ENCODE peak calls at places on chromosomes 11 and 22, in four cellular contexts. One of them, this sample, is unnamed.

GRCh38 chr11:69100454-69101099 is 51.8 kb downstream of the TPCN2 start:
- DNase-seq in GM12878: no peak
- DNase-seq in HepG2: no peak
- DNase-seq in H1: no peak
- DNase-seq in this sample: no peak

GRCh38 chr22:37965940-37966664 is 12.6 kb downstream of the POLR2F start:
- DNase-seq in GM12878: no peak
- DNase-seq in H1: no peak
- DNase-seq in HepG2: peak
- DNase-seq in this sample: no peak

GRCh38 chr11:129508163-129508562 is 132.5 kb downstream of the BARX2 start:
- DNase-seq in GM12878: no peak
- DNase-seq in HepG2: no peak
- DNase-seq in H1: no peak
- DNase-seq in this sample: no peak

GRCh38 chr22:36301851-36302250 is 48.9 kb downstream of the APOL1 start:
- DNase-seq in H1: no peak
- DNase-seq in GM12878: no peak
- DNase-seq in HepG2: no peak
- DNase-seq in this sample: no peak

GRCh38 chr11:32586576-32587190 is 3.1 kb downstream of the EIF3M start:
- DNase-seq in GM12878: no peak
- DNase-seq in H1: no peak
- DNase-seq in HepG2: peak
- DNase-seq in this sample: no peak

GRCh38 chr11:9276571-9276970 is 11.4 kb upstream of the DENND5A start:
- DNase-seq in GM12878: no peak
- DNase-seq in H1: no peak
- DNase-seq in HepG2: no peak
- DNase-seq in this sample: no peak

GRCh38 chr11:102780491-102780918 is at the start of gene MMP10:
- DNase-seq in H1: no peak
- DNase-seq in GM12878: no peak
- DNase-seq in HepG2: peak
- DNase-seq in this sample: peak

GRCh38 chr22:40400173-40400572 is 29.8 kb downstream of the SGSM3 start:
- DNase-seq in HepG2: no peak
- DNase-seq in H1: no peak
- DNase-seq in GM12878: peak
- DNase-seq in this sample: no peak

GRCh38 chr11:76415073-76415472 is 29.7 kb upstream of the EMSY start:
- DNase-seq in GM12878: no peak
- DNase-seq in HepG2: no peak
- DNase-seq in H1: peak
- DNase-seq in this sample: no peak

GRCh38 chr11:61011239-61011870 is 39.9 kb downstream of the CD6 start:
- DNase-seq in GM12878: no peak
- DNase-seq in H1: no peak
- DNase-seq in HepG2: no peak
- DNase-seq in this sample: no peak
- TF ChIP-seq SUZ12 in GM12878: no peak
- TF ChIP-seq SUZ12 in H1: no peak
- TF ChIP-seq SUZ12 in HepG2: no peak
- TF ChIP-seq SUZ12 in this sample: no peak

GRCh38 chr11:34614334-34615113 is 6.4 kb upstream of the EHF start:
- DNase-seq in HepG2: no peak
- DNase-seq in GM12878: no peak
- DNase-seq in H1: no peak
- DNase-seq in this sample: no peak
- TF ChIP-seq YY1 in HepG2: no peak
- TF ChIP-seq YY1 in GM12878: no peak
- TF ChIP-seq YY1 in H1: no peak
- TF ChIP-seq YY1 in this sample: no peak

DNA sequence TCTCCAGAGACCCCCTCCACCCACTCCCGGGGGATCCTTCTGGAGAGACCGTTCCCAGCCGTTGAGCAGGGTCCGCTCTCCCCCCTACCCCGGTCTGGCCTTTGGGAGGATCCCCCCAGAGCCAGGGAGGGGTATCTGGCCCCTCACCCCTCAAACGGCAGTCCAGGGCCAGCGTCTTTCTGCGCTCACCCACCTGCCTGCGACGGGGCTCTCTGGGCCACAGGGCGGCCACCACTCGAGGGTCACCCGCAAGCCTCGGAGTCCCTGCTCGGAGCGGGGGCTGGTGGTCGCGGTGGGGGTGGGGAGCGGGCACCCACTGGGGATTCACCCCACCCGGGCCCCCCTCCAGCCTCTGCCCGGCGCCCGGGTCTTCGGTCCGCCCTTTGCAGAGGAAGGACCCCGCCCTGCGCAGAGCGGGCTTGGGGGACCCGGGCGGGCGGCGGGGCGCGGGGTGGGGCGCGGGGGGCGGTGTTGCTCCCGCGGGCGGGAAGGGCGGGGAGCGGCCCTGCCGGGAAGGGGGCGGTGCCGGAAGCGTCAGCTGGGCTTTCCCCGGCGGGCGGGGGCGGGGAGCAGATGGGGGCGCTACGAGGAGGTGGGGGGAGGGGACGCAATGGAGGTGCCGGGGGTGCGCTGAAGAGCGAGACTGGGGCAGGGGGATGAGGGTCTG is 16.6 kb downstream of the CRELD2 start:
- DNase-seq in GM12878: no peak
- DNase-seq in H1: peak
- DNase-seq in HepG2: no peak
- DNase-seq in this sample: no peak
- TF ChIP-seq SUZ12 in GM12878: no peak
- TF ChIP-seq SUZ12 in H1: no peak
- TF ChIP-seq SUZ12 in HepG2: no peak
- TF ChIP-seq SUZ12 in this sample: no peak

GRCh38 chr22:31295831-31296230 is 3.5 kb upstream of the PIK3IP1 start:
- DNase-seq in HepG2: no peak
- DNase-seq in H1: no peak
- DNase-seq in GM12878: no peak
- DNase-seq in this sample: no peak
- TF ChIP-seq YY1 in HepG2: no peak
- TF ChIP-seq YY1 in H1: no peak
- TF ChIP-seq YY1 in GM12878: no peak
- TF ChIP-seq YY1 in this sample: no peak

DNA sequence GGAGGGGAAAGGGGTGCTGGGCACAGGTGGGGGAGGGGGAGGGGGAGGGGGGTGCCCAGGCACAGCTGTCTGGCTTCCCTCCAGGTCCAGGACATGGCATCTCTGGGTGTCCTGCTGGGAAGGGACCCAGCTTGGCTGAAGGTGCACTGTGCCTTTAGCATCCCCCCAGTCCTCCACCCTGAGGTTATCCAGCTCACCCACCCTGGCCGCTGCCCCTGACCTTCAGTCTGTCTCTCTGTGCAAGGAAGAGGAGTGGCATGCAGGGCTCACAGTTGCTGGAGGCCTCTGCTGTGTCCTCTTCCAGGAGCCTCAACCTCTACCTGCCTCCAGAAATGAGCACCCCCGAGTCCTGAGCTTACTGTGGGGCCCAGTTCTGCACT is 9.4 kb upstream of the CTSD start:
- DNase-seq in H1: no peak
- DNase-seq in GM12878: no peak
- DNase-seq in HepG2: no peak
- DNase-seq in this sample: no peak
- TF ChIP-seq SUZ12 in H1: no peak
- TF ChIP-seq SUZ12 in GM12878: no peak
- TF ChIP-seq SUZ12 in HepG2: no peak
- TF ChIP-seq SUZ12 in this sample: no peak

DNA sequence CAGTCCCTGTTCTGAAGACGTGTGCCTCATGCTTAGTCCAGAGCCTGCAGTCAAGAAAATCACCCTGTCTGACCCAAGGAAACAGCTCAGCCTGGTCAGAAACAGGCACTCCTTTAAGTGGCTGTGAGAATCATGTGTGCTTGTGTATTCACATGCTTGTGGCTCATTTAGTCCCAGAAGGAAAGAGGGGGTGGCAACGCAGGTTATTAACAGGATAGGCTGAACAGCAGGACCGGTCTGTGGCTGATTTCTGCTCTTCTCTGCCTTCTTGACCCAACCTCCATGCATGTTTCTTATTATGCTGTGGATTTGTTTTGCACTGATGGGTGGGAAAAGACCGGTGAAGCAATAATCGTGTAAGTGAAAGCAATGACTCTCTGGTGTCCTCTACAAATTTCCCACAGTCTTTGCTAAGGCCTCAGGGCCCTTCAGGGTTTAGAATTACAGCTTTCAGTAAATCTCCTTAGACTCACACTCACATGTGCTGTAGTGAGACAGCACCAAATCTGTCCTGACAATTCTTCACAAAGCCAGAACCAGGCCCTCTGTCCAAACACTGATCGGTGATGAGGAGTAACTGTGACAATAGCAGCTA is 288.1 kb downstream of the ETS1 start:
- DNase-seq in HepG2: no peak
- DNase-seq in H1: no peak
- DNase-seq in GM12878: peak
- DNase-seq in this sample: no peak
- TF ChIP-seq YY1 in HepG2: no peak
- TF ChIP-seq YY1 in H1: no peak
- TF ChIP-seq YY1 in GM12878: no peak
- TF ChIP-seq YY1 in this sample: no peak